ENCODE peak calls at places on chromosomes 3 and 15, in nine cellular contexts. N, S, A, I, E, T, G, M and C are unnamed samples.

GRCh38 chr3:3109407-3110298 is 521 bp downstream of the IL5RA start:
- DNase-seq in N (peak), S (no peak), A (peak), I (no peak), E (no peak), T (no peak), G (no peak), M (peak), C (no peak)

GRCh38 chr3:18428036-18428435 is 2.9 kb upstream of the SATB1 start:
- DNase-seq in N (no peak), S (no peak), A (no peak), I (no peak), E (no peak), T (no peak), G (no peak), M (no peak), C (no peak)

GRCh38 chr15:91864669-91865068 is 11.2 kb downstream of the SLCO3A1 start:
- DNase-seq in N (no peak), S (no peak), A (no peak), I (no peak), E (no peak), T (no peak), G (no peak), M (no peak), C (no peak)

GRCh38 chr3:120025520-120025919 is 68.7 kb downstream of the GSK3B start:
- DNase-seq in N (no peak), S (no peak), A (no peak), I (no peak), E (no peak), T (no peak), G (no peak), M (no peak), C (no peak)

GRCh38 chr3:84885199-84885882 is 73.4 kb upstream of the CADM2 start:
- DNase-seq in N (no peak), S (no peak), A (no peak), I (no peak), E (no peak), T (no peak), G (no peak), M (no peak), C (no peak)

GRCh38 chr15:36432162-36432561 is 147.3 kb upstream of the CDIN1 start:
- DNase-seq in N (no peak), S (peak), A (no peak), I (peak), E (no peak), T (no peak), G (no peak), M (no peak), C (no peak)

GRCh38 chr3:187265461-187265955 is 26.0 kb downstream of the MASP1 start:
- DNase-seq in N (no peak), S (no peak), A (peak), I (no peak), E (no peak), T (no peak), G (no peak), M (peak), C (no peak)

GRCh38 chr15:77507911-77508310 is 87.2 kb downstream of the HMG20A start:
- DNase-seq in N (no peak), S (peak), A (no peak), I (no peak), E (no peak), T (no peak), G (peak), M (peak), C (peak)

GRCh38 chr15:92001307-92001706 is 147.8 kb downstream of the SLCO3A1 start:
- DNase-seq in N (no peak), S (no peak), A (no peak), I (no peak), E (no peak), T (no peak), G (no peak), M (no peak), C (no peak)

GRCh38 chr3:123076496-123077418 is 9.9 kb downstream of the PDIA5 start:
- DNase-seq in N (no peak), S (no peak), A (peak), I (no peak), E (no peak), T (peak), G (peak), M (peak), C (no peak)

GRCh38 chr3:152026033-152026556 is 152.7 kb downstream of the SUCNR1 start:
- DNase-seq in N (peak), S (peak), A (peak), I (peak), E (peak), T (no peak), G (no peak), M (peak), C (no peak)

GRCh38 chr15:80776420-80777045 is 2.6 kb upstream of the CEMIP start:
- DNase-seq in N (peak), S (peak), A (peak), I (peak), E (no peak), T (peak), G (peak), M (peak), C (peak)

GRCh38 chr3:188656196-188656982 is 502.4 kb downstream of the LPP start:
- DNase-seq in N (no peak), S (peak), A (no peak), I (peak), E (no peak), T (no peak), G (no peak), M (peak), C (no peak)

GRCh38 chr3:139327861-139328260 is 16.0 kb upstream of the MRPS22 start:
- DNase-seq in N (no peak), S (no peak), A (no peak), I (no peak), E (no peak), T (no peak), G (no peak), M (no peak), C (no peak)

GRCh38 chr15:45110256-45110820 is 3.6 kb downstream of the DUOX2 start:
- DNase-seq in N (no peak), S (no peak), A (no peak), I (no peak), E (no peak), T (no peak), G (no peak), M (no peak), C (no peak)
- TF ChIP-seq CTCF in N (peak), S (no peak), A (no peak), I (peak), E (no peak), T (no peak), G (no peak), M (peak), C (no peak)

DNA sequence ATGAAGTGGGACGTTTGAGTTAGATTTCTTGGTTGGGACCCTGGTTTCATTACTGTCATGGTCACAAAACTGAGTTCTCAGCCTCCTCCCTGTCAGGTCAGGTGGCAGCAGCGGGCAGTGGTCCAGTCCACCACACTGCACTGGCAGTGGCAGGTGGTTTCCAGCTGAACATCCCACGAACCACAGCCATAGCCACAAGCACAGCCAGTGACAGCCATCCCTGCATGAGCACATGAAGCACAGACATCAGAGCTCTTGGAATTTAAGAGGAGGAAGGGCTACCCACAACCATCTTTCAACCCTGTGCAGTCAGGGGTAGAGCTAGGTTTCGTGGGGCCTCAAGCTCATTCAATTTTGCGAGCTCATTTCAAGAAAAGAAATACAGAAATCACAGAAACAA is 1.5 kb downstream of the RETNLB start:
- DNase-seq in N (peak), S (no peak), A (no peak), I (no peak), E (no peak), T (no peak), G (no peak), M (no peak), C (no peak)
- TF ChIP-seq CTCF in N (no peak), S (no peak), A (no peak), I (no peak), E (no peak), T (no peak), G (no peak), M (no peak), C (no peak)

GRCh38 chr15:39581501-39582285 is 814 bp downstream of the THBS1 start:
- DNase-seq in N (peak), S (peak), A (peak), I (peak), E (peak), T (peak), G (peak), M (peak), C (peak)
- TF ChIP-seq CTCF in N (no peak), S (peak), A (peak), I (peak), E (peak), T (no peak), G (peak), M (peak), C (no peak)

DNA sequence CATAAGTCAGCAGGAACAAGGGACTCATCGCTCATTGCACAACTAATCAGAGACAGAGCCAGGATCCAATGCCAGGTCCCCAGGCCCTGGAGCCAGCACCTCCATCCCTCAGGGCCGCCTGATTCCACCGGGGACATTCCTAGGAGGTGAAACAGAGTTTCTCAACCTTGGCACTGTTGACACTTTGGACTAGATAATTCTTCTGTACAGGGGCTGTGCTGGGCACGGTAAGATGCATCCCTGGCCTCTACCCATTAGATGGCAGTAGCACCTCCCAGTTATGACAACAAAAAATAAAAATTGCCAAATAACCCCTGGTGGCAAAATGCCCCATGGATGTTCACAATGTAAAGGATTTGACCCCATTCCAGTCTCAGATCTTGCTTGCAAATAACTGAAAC is 127.7 kb downstream of the MTHFS start:
- DNase-seq in N (peak), S (peak), A (peak), I (peak), E (peak), T (no peak), G (no peak), M (peak), C (no peak)
- TF ChIP-seq CTCF in N (peak), S (peak), A (peak), I (peak), E (no peak), T (no peak), G (no peak), M (peak), C (peak)

GRCh38 chr3:106758459-106758858 is 618.8 kb upstream of the CCDC54 start:
- DNase-seq in N (no peak), S (no peak), A (no peak), I (no peak), E (no peak), T (no peak), G (no peak), M (no peak), C (no peak)
- TF ChIP-seq CTCF in N (no peak), S (no peak), A (no peak), I (no peak), E (no peak), T (no peak), G (no peak), M (no peak), C (no peak)

GRCh38 chr3:82015241-82015640 is 253.8 kb upstream of the GBE1 start:
- DNase-seq in N (no peak), S (no peak), A (no peak), I (no peak), E (no peak), T (no peak), G (no peak), M (no peak), C (no peak)

GRCh38 chr3:82011336-82011735 is 249.9 kb upstream of the GBE1 start:
- DNase-seq in N (no peak), S (no peak), A (peak), I (no peak), E (no peak), T (no peak), G (no peak), M (no peak), C (no peak)

DNA sequence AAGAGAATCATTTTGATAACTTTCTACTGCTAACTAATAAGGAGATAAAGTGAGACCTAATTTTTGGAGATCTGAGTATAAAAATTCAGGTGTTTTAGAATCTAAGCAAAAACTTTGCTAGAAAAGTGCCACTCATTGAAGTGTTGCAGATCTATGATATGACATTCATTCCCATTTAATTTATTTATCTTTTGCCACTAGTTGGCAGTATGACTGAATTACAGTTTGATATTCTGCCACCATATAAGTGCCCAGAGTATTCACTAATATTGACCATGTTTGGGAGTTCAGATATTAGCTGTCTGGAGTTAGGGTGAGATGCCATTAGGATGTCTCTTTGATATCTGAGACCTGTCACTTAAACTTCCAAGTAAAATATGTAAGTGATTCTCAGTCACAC is 251.3 kb upstream of the GBE1 start:
- DNase-seq in N (no peak), S (no peak), A (no peak), I (no peak), E (no peak), T (no peak), G (no peak), M (no peak), C (no peak)
- TF ChIP-seq CTCF in N (no peak), S (no peak), A (no peak), I (peak), E (peak), T (no peak), G (no peak), M (peak), C (no peak)

GRCh38 chr15:32838820-32839219 is 121.0 kb downstream of the GREM1 start:
- DNase-seq in N (no peak), S (peak), A (peak), I (peak), E (no peak), T (peak), G (no peak), M (peak), C (no peak)

GRCh38 chr15:32838338-32838737 is 120.5 kb downstream of the GREM1 start:
- DNase-seq in N (no peak), S (no peak), A (no peak), I (no peak), E (no peak), T (no peak), G (no peak), M (no peak), C (no peak)

GRCh38 chr15:32843211-32843907 is 125.6 kb downstream of the GREM1 start:
- DNase-seq in N (no peak), S (peak), A (no peak), I (no peak), E (no peak), T (no peak), G (no peak), M (no peak), C (no peak)

GRCh38 chr15:32842081-32842480 is 124.3 kb downstream of the GREM1 start:
- DNase-seq in N (no peak), S (no peak), A (no peak), I (no peak), E (no peak), T (no peak), G (no peak), M (no peak), C (no peak)

GRCh38 chr15:32840481-32841245 is 122.9 kb downstream of the GREM1 start:
- DNase-seq in N (no peak), S (no peak), A (no peak), I (no peak), E (no peak), T (no peak), G (no peak), M (peak), C (no peak)
- TF ChIP-seq CTCF in N (no peak), S (no peak), A (no peak), I (no peak), E (no peak), T (no peak), G (no peak), M (no peak), C (no peak)